ENCODE peak calls at places on chromosomes 13 and 19, in six cellular contexts. T is breast epithelium, Y is lower lobe of right lung, G is kidney, S is uterus, D is IMR-90. C is an unnamed sample.

GRCh38 chr13:26985285-26985878 is 186.2 kb downstream of the USP12 start:
- DNase-seq in T (peak; percentile 60), Y (no peak), G (no peak), S (peak; percentile 78), D (peak; percentile 80), C (peak; percentile 88)

GRCh38 chr19:16075430-16076153 is 703 bp upstream of the TPM4 start:
- DNase-seq in T (no peak), Y (peak; percentile 33), G (peak; percentile 46), S (no peak), D (no peak), C (peak; percentile 54)

GRCh38 chr19:51531349-51532315 is at the start of gene SIGLEC6:
- DNase-seq in T (no peak), Y (peak; percentile 84), G (peak; percentile 78), S (no peak), D (no peak), C (peak; percentile 53)

GRCh38 chr19:35557539-35558399 is 5.7 kb downstream of the ATP4A start:
- DNase-seq in T (no peak), Y (peak; percentile 79), G (peak; percentile 83), S (no peak), D (peak; percentile 33), C (peak; percentile 100)

GRCh38 chr19:54439174-54439851 is 9.7 kb upstream of the LENG8 start:
- DNase-seq in T (peak; percentile 84), Y (no peak), G (no peak), S (no peak), D (no peak), C (peak; percentile 92)

GRCh38 chr13:34779171-34779570 is 162.9 kb upstream of the NBEA start:
- DNase-seq in T (no peak), Y (no peak), G (no peak), S (no peak), D (no peak), C (no peak)

GRCh38 chr13:48585456-48585840 is 52.6 kb upstream of the RCBTB2 start:
- DNase-seq in T (peak; percentile 65), Y (no peak), G (no peak), S (peak; percentile 37), D (no peak), C (no peak)

GRCh38 chr19:42286349-42287016 is 15.4 kb upstream of the PRR19 start:
- DNase-seq in T (no peak), Y (no peak), G (peak; percentile 90), S (peak; percentile 63), D (peak; percentile 27), C (peak; percentile 58)

GRCh38 chr19:15587663-15588062 is 27.4 kb upstream of the CYP4F8 start:
- DNase-seq in T (no peak), Y (peak; percentile 86), G (no peak), S (no peak), D (no peak), C (no peak)

GRCh38 chr19:51325161-51325979 is 13.9 kb downstream of the IGLON5 start:
- DNase-seq in T (no peak), Y (no peak), G (no peak), S (no peak), D (no peak), C (peak; percentile 41)

GRCh38 chr19:35349614-35350521 is 2.2 kb downstream of the FFAR1 start:
- DNase-seq in T (peak; percentile 34), Y (peak; percentile 37), G (peak; percentile 66), S (no peak), D (no peak), C (peak; percentile 33)

GRCh38 chr19:16497837-16498236 is 1.6 kb downstream of the C19orf44 start:
- DNase-seq in T (no peak), Y (no peak), G (no peak), S (no peak), D (no peak), C (peak; percentile 53)

GRCh38 chr19:32469796-32470195 is 64.2 kb downstream of the DPY19L3 start:
- DNase-seq in T (no peak), Y (no peak), G (no peak), S (no peak), D (peak; percentile 50), C (no peak)

GRCh38 chr19:38693380-38694223 is 46.2 kb downstream of the ACTN4 start:
- DNase-seq in T (no peak), Y (no peak), G (no peak), S (no peak), D (peak; percentile 63), C (peak; percentile 84)

GRCh38 chr13:52929826-52930225 is 81.4 kb upstream of the PCDH8 start:
- DNase-seq in T (no peak), Y (no peak), G (no peak), S (no peak), D (no peak), C (no peak)

GRCh38 chr13:50779443-50780200 is 63.9 kb downstream of the DLEU7 start:
- DNase-seq in T (no peak), Y (no peak), G (no peak), S (no peak), D (no peak), C (peak; percentile 77)

GRCh38 chr13:43331676-43332075 is 308.3 kb downstream of the DNAJC15 start:
- DNase-seq in T (no peak), Y (no peak), G (no peak), S (no peak), D (peak; percentile 10), C (no peak)

GRCh38 chr19:29741776-29742175 is 26.7 kb upstream of the C19orf12 start:
- DNase-seq in T (no peak), Y (no peak), G (peak; percentile 39), S (no peak), D (no peak), C (no peak)

GRCh38 chr19:51571599-51571998 is 516 bp downstream of the ZNF175 start:
- DNase-seq in T (no peak), Y (no peak), G (no peak), S (no peak), D (peak; percentile 12), C (no peak)

GRCh38 chr19:10402441-10403038 is 802 bp downstream of the CDC37 start:
- DNase-seq in T (no peak), Y (peak; percentile 68), G (no peak), S (peak; percentile 55), D (no peak), C (peak; percentile 75)

GRCh38 chr19:23542562-23542961 is 144.4 kb downstream of the ZNF675 start:
- DNase-seq in T (no peak), Y (no peak), G (no peak), S (no peak), D (no peak), C (no peak)

GRCh38 chr19:43765109-43765876 is 10.5 kb upstream of the SMG9 start:
- DNase-seq in T (no peak), Y (no peak), G (peak; percentile 73), S (peak; percentile 30), D (peak; percentile 97), C (peak; percentile 67)

GRCh38 chr19:7921302-7921954 is 1.3 kb downstream of the SNAPC2 start:
- DNase-seq in T (no peak), Y (no peak), G (peak; percentile 87), S (no peak), D (no peak), C (no peak)

GRCh38 chr13:70703755-70704154 is 595.5 kb upstream of the KLHL1 start:
- DNase-seq in T (no peak), Y (no peak), G (no peak), S (no peak), D (no peak), C (no peak)

GRCh38 chr13:33554919-33555791 is 262.8 kb upstream of the RFC3 start:
- DNase-seq in T (no peak), Y (no peak), G (no peak), S (no peak), D (no peak), C (no peak)

GRCh38 chr19:34180709-34181108 is 8.4 kb downstream of the LSM14A start:
- DNase-seq in T (no peak), Y (no peak), G (no peak), S (no peak), D (no peak), C (no peak)
- H3K4me1 ChIP-seq in T (peaks cover 30% of the 10 kb centered on the region), Y (peaks cover 82% of the 10 kb centered on the region), G (peaks cover 33% of the 10 kb centered on the region), S (peaks cover 9% of the 10 kb centered on the region), D (peaks cover 15% of the 10 kb centered on the region), C (no peaks in the 10 kb centered on the region)

DNA sequence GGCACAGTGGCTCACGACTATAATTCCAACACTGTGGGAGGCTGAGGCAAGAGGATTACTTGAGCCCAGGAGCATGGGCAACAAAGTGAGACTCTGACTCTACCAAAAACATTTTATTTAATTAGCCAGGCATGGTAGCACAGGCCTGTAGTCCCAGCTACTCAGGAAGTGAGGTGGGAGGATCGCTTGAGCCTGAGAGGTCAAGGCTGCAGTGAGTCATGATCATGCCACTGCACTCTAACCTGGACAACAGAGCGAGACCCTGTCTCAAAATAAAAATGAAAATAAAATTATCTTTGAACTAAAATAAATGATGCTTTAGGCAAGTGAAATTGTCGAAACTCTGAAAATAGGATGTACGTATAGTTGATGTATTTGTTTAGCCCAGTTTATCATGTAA is 8.2 kb upstream of the CLN5 start:
- DNase-seq in T (no peak), Y (no peak), G (no peak), S (no peak), D (no peak), C (no peak)
- H3K4me3 ChIP-seq in T (no peak overlapping the region), Y (no peak overlapping the region), G (no peak overlapping the region), S (no peak overlapping the region), D (no peak overlapping the region), C (no peak overlapping the region)

DNA sequence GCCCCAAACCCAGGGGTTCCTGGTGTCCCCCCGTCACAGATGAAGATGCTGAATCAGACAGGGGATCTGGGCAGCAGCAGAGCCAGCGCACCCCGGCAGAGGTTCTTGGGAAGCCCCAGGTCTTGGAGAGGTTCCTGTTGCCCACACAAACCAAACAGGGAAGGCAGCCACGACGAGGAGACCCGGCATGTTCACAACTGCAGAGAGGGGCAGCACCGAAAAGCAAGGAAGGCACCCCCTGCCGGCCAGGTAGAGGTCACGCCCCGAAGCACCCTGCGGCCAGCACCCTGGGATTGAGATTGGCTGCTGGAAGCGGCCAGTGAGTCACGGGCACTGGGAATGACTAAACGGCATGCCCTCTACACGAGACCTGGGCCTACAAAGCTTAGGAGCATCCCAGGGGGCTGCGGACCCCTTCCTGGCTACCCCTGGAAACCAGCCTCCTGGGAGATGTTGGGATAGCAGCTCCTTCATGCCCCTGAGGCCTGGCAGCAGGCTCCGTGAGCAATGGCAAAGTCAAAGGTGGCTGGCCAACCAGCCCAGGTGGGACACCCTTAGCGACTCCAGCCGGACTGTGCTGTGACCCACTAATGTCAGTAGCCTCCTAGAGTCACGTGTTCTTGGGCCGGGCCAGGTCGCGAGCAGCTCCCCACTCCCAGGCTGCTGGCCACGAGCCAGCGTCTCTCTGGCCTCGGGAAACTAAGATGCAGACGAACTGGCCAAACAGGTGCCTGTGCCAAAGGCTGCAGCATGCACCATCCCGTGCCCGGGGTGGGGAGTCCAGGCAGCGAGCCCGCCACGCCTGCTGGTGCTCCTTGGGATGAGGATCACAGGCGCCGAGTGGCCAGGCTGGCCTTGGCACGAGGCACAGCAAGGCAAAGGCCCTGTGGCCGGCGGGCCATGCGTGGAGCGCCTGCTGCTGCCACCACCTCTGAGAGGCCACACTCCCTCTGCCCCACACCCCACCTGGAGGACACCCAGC is 43.2 kb downstream of the MLLT1 start:
- DNase-seq in T (peak; percentile 97), Y (peak; percentile 93), G (peak; percentile 95), S (no peak), D (no peak), C (no peak)
- TF ChIP-seq CTCF in T (no peak), Y (no peak), G (no peak), S (no peak), D (no peak), C (peak; percentile 30)

GRCh38 chr19:13006431-13007281 is 11.4 kb downstream of the NFIX start:
- DNase-seq in T (no peak), Y (no peak), G (no peak), S (peak; percentile 84), D (no peak), C (no peak)
- H3K4me1 ChIP-seq in T (peaks cover 60% of the 10 kb centered on the region), Y (peaks cover 94% of the 10 kb centered on the region), G (peaks cover 15% of the 10 kb centered on the region), S (peaks cover 60% of the 10 kb centered on the region), D (peaks cover 10% of the 10 kb centered on the region), C (no peaks in the 10 kb centered on the region)

GRCh38 chr19:45779231-45780145 is 2.8 kb downstream of the DMPK start:
- DNase-seq in T (peak; percentile 92), Y (peak; percentile 90), G (peak; percentile 95), S (peak; percentile 96), D (no peak), C (peak; percentile 100)
- H3K4me3 ChIP-seq in T (peak overlapping the region; percentile 57), Y (peak overlapping the region; percentile 34), G (peak overlapping the region; percentile 46), S (peak overlapping the region; percentile 78), D (no peak overlapping the region), C (peak overlapping the region; percentile 63)